ENCODE peak calls at places on chromosome 2, in five cellular contexts. E is lung microvascular endothelial cell, G is neural crest cell, N is nephron progenitor cell, T is stomach. J is an unnamed sample.

GRCh38 chr2:235270951-235271350 is 222.9 kb upstream of the AGAP1 start:
- DNase-seq in E (no peak), G (no peak), N (no peak), T (no peak), J (no peak)

GRCh38 chr2:196941398-196942078 is 15.0 kb upstream of the PGAP1 start:
- DNase-seq in E (no peak), G (no peak), N (no peak), T (no peak), J (no peak)

GRCh38 chr2:231384970-231385369 is 10.5 kb upstream of the B3GNT7 start:
- DNase-seq in E (no peak), G (no peak), N (no peak), T (no peak), J (no peak)

GRCh38 chr2:96921561-96922303 is 51.9 kb upstream of the SEMA4C start:
- DNase-seq in E (no peak), G (no peak), N (no peak), T (no peak), J (no peak)

GRCh38 chr2:159066541-159067156 is 98.2 kb downstream of the TANC1 start:
- DNase-seq in E (no peak), G (no peak), N (no peak), T (no peak), J (no peak)

GRCh38 chr2:164522561-164522981 is 98.7 kb downstream of the GRB14 start:
- DNase-seq in E (no peak), G (no peak), N (no peak), T (no peak), J (no peak)

GRCh38 chr2:143807192-143807591 is 678.0 kb downstream of the ARHGAP15 start:
- DNase-seq in E (no peak), G (no peak), N (no peak), T (no peak), J (no peak)

GRCh38 chr2:74846481-74846880 is 12.6 kb downstream of the HK2 start:
- DNase-seq in E (no peak), G (no peak), N (no peak), T (no peak), J (no peak)

GRCh38 chr2:240304746-240305161 is 130.7 kb upstream of the GPC1 start:
- DNase-seq in E (no peak), G (no peak), N (no peak), T (no peak), J (no peak)

GRCh38 chr2:102355526-102356380 is at the start of gene IL18R1:
- DNase-seq in E (peak), G (peak), N (peak), T (peak), J (no peak)

GRCh38 chr2:85253890-85254289 is 73.9 kb downstream of the TGOLN2 start:
- DNase-seq in E (no peak), G (no peak), N (no peak), T (no peak), J (no peak)

GRCh38 chr2:100235098-100235497 is 87.2 kb downstream of the LONRF2 start:
- DNase-seq in E (no peak), G (no peak), N (no peak), T (peak), J (no peak)